ENCODE peak calls at places on chromosomes 13 and 19, in four cellular contexts. One of them, this sample, is unnamed.

GRCh38 chr19:4007836-4008539 is 452 bp downstream of the PIAS4 start:
- DNase-seq in iPS DF 6.9: no peak
- DNase-seq in A549: no peak
- DNase-seq in endodermal cell: peak; percentile 65
- DNase-seq in this sample: no peak

GRCh38 chr13:35826626-35827254 is 304.4 kb downstream of the DCLK1 start:
- DNase-seq in iPS DF 6.9: peak; percentile 18
- DNase-seq in endodermal cell: peak; percentile 79
- DNase-seq in A549: no peak
- DNase-seq in this sample: no peak

GRCh38 chr19:28466107-28467045 is 746.6 kb downstream of the UQCRFS1 start:
- DNase-seq in iPS DF 6.9: no peak
- DNase-seq in A549: peak; percentile 41
- DNase-seq in endodermal cell: peak; percentile 90
- DNase-seq in this sample: peak; percentile 30

GRCh38 chr19:27892500-27892899 is 1320.5 kb downstream of the UQCRFS1 start:
- DNase-seq in A549: no peak
- DNase-seq in iPS DF 6.9: no peak
- DNase-seq in endodermal cell: no peak
- DNase-seq in this sample: no peak

GRCh38 chr19:46076951-46077814 is 36.4 kb upstream of the IGFL4 start:
- DNase-seq in iPS DF 6.9: peak; percentile 78
- DNase-seq in endodermal cell: peak; percentile 94
- DNase-seq in A549: peak; percentile 95
- DNase-seq in this sample: peak; percentile 12

GRCh38 chr13:46469064-46469463 is 82.0 kb upstream of the RUBCNL start:
- DNase-seq in A549: no peak
- DNase-seq in endodermal cell: no peak
- DNase-seq in iPS DF 6.9: no peak
- DNase-seq in this sample: no peak

GRCh38 chr19:5170329-5170745 is 170.3 kb downstream of the PTPRS start:
- DNase-seq in endodermal cell: peak; percentile 87
- DNase-seq in iPS DF 6.9: no peak
- DNase-seq in A549: no peak
- DNase-seq in this sample: peak; percentile 77

GRCh38 chr19:47230921-47231214 is at the start of gene BBC3:
- DNase-seq in A549: no peak
- DNase-seq in endodermal cell: no peak
- DNase-seq in iPS DF 6.9: no peak
- DNase-seq in this sample: no peak

GRCh38 chr19:1619703-1620102 is 14.4 kb upstream of the UQCR11 start:
- DNase-seq in A549: no peak
- DNase-seq in endodermal cell: no peak
- DNase-seq in iPS DF 6.9: no peak
- DNase-seq in this sample: no peak
- H3K4me1 ChIP-seq in A549: no peaks in the 10 kb centered on the region
- H3K4me1 ChIP-seq in endodermal cell: no peaks in the 10 kb centered on the region
- H3K4me1 ChIP-seq in iPS DF 6.9: no peaks in the 10 kb centered on the region
- H3K4me1 ChIP-seq in this sample: no peaks in the 10 kb centered on the region

GRCh38 chr13:103542648-103543047 is 476.4 kb upstream of the SLC10A2 start:
- DNase-seq in iPS DF 6.9: no peak
- DNase-seq in A549: no peak
- DNase-seq in endodermal cell: no peak
- DNase-seq in this sample: no peak
- H3K4me1 ChIP-seq in iPS DF 6.9: no peaks in the 10 kb centered on the region
- H3K4me1 ChIP-seq in A549: no peaks in the 10 kb centered on the region
- H3K4me1 ChIP-seq in endodermal cell: no peaks in the 10 kb centered on the region
- H3K4me1 ChIP-seq in this sample: no peaks in the 10 kb centered on the region

GRCh38 chr19:8184274-8184673 is 24.9 kb upstream of the CERS4 start:
- DNase-seq in endodermal cell: no peak
- DNase-seq in A549: no peak
- DNase-seq in iPS DF 6.9: no peak
- DNase-seq in this sample: no peak
- H3K4me1 ChIP-seq in endodermal cell: no peaks in the 10 kb centered on the region
- H3K4me1 ChIP-seq in A549: peaks cover 2% of the 10 kb centered on the region
- H3K4me1 ChIP-seq in iPS DF 6.9: no peaks in the 10 kb centered on the region
- H3K4me1 ChIP-seq in this sample: no peaks in the 10 kb centered on the region

GRCh38 chr19:41299755-41300089 is 10.2 kb upstream of the CCDC97 start:
- DNase-seq in A549: no peak
- DNase-seq in endodermal cell: no peak
- DNase-seq in iPS DF 6.9: no peak
- DNase-seq in this sample: no peak
- H3K4me1 ChIP-seq in A549: no peaks in the 10 kb centered on the region
- H3K4me1 ChIP-seq in endodermal cell: peaks cover 7% of the 10 kb centered on the region
- H3K4me1 ChIP-seq in iPS DF 6.9: no peaks in the 10 kb centered on the region
- H3K4me1 ChIP-seq in this sample: peaks cover 54% of the 10 kb centered on the region

GRCh38 chr13:113851826-113852535 is 11.9 kb downstream of the GAS6 start:
- DNase-seq in A549: no peak
- DNase-seq in iPS DF 6.9: no peak
- DNase-seq in endodermal cell: peak; percentile 24
- DNase-seq in this sample: no peak
- H3K4me1 ChIP-seq in A549: peaks cover 6% of the 10 kb centered on the region
- H3K4me1 ChIP-seq in iPS DF 6.9: no peaks in the 10 kb centered on the region
- H3K4me1 ChIP-seq in endodermal cell: no peaks in the 10 kb centered on the region
- H3K4me1 ChIP-seq in this sample: peaks cover 77% of the 10 kb centered on the region

GRCh38 chr19:8358948-8359347 is 5.0 kb upstream of the ANGPTL4 start:
- DNase-seq in endodermal cell: no peak
- DNase-seq in A549: no peak
- DNase-seq in iPS DF 6.9: no peak
- DNase-seq in this sample: no peak

GRCh38 chr19:8360196-8360595 is 3.8 kb upstream of the ANGPTL4 start:
- DNase-seq in iPS DF 6.9: no peak
- DNase-seq in endodermal cell: no peak
- DNase-seq in A549: no peak
- DNase-seq in this sample: no peak

GRCh38 chr19:8366121-8366581 is 2.2 kb downstream of the ANGPTL4 start:
- DNase-seq in endodermal cell: no peak
- DNase-seq in iPS DF 6.9: no peak
- DNase-seq in A549: no peak
- DNase-seq in this sample: no peak

GRCh38 chr19:8363803-8364771 is at the start of gene ANGPTL4:
- DNase-seq in A549: peak; percentile 69
- DNase-seq in iPS DF 6.9: no peak
- DNase-seq in endodermal cell: peak; percentile 87
- DNase-seq in this sample: peak; percentile 67

DNA sequence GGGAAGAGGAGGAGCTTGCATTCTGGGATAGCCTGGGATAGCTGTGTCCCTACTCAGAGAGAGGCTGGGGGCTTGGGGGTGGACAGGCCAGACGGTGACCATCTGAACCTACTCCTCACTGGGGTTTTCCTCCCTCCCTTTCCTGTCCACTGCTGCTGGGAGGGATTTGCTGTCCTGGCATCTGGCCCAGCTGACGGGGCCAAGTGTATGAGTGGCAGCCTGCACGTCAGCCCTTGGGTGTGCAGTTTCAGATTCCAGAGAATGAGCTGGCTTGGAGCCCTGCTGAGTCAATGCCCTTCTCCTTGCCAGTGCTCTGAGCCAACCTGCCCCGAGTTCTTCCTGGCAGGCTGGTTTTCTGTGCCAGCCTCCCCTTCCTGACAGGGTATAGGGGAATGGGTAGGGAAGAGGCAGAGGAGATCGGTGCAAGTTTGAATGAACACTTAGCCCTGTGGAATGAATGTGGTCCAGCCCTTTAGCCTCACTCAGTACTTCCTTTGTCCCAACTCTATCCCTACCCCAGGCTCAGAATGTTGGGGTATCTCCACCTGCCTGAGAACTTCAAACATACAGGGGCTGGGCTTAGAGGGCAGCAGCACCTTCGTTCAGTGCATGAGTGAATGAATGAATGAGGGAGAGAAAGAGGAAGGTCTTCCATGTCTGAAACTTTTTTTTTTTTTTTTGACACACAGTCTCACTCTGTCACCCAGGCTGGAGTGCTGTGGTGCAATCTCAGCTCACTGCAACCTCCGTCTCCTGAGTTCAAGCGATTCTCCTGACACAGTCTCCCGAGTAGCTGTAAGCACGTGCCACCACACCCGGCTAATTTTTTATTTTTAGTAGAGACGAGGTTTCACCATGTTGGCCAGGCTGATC is 1.8 kb upstream of the ANGPTL4 start:
- DNase-seq in endodermal cell: no peak
- DNase-seq in iPS DF 6.9: no peak
- DNase-seq in A549: peak; percentile 76
- DNase-seq in this sample: peak; percentile 94
- H3K4me1 ChIP-seq in endodermal cell: peaks cover 7% of the 10 kb centered on the region
- H3K4me1 ChIP-seq in iPS DF 6.9: peaks cover 8% of the 10 kb centered on the region
- H3K4me1 ChIP-seq in A549: peaks cover 51% of the 10 kb centered on the region
- H3K4me1 ChIP-seq in this sample: peaks cover 26% of the 10 kb centered on the region

GRCh38 chr13:40600145-40600751 is 66.2 kb downstream of the FOXO1 start:
- DNase-seq in endodermal cell: no peak
- DNase-seq in A549: no peak
- DNase-seq in iPS DF 6.9: no peak
- DNase-seq in this sample: no peak

GRCh38 chr13:40609972-40610726 is 56.3 kb downstream of the FOXO1 start:
- DNase-seq in endodermal cell: no peak
- DNase-seq in iPS DF 6.9: no peak
- DNase-seq in A549: no peak
- DNase-seq in this sample: no peak

GRCh38 chr13:40604135-40604534 is 62.3 kb downstream of the FOXO1 start:
- DNase-seq in A549: no peak
- DNase-seq in iPS DF 6.9: no peak
- DNase-seq in endodermal cell: no peak
- DNase-seq in this sample: no peak

GRCh38 chr13:40608308-40608707 is 58.1 kb downstream of the FOXO1 start:
- DNase-seq in A549: no peak
- DNase-seq in iPS DF 6.9: no peak
- DNase-seq in endodermal cell: no peak
- DNase-seq in this sample: no peak

DNA sequence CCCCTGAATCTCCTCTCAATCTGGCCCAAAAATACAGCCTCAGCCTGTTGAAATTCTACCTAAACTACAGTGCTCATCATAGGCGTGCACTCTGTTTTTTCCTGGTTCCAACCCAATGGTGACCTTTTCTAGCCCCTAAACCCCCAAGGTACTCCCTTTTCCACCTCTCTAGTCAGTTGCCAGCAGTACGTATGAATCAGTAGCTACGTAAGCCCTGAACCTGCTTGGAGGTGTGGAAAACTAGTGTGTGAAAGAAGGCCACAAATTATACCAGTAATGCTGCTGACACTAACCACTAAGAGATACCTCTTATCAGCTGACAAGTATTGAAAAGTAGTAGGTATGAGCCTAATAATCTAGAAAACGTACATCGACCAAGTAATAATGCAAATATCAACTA is 60.9 kb downstream of the FOXO1 start:
- DNase-seq in A549: no peak
- DNase-seq in endodermal cell: no peak
- DNase-seq in iPS DF 6.9: no peak
- DNase-seq in this sample: no peak
- H3K4me1 ChIP-seq in A549: no peaks in the 10 kb centered on the region
- H3K4me1 ChIP-seq in endodermal cell: peaks cover 3% of the 10 kb centered on the region
- H3K4me1 ChIP-seq in iPS DF 6.9: peaks cover 6% of the 10 kb centered on the region
- H3K4me1 ChIP-seq in this sample: peaks cover 8% of the 10 kb centered on the region

GRCh38 chr13:111175372-111175771 is 60.3 kb downstream of the ARHGEF7 start:
- DNase-seq in A549: no peak
- DNase-seq in iPS DF 6.9: no peak
- DNase-seq in endodermal cell: no peak
- DNase-seq in this sample: no peak

GRCh38 chr13:111174377-111174776 is 59.3 kb downstream of the ARHGEF7 start:
- DNase-seq in iPS DF 6.9: no peak
- DNase-seq in A549: no peak
- DNase-seq in endodermal cell: no peak
- DNase-seq in this sample: no peak

GRCh38 chr13:111177081-111177711 is 62.1 kb downstream of the ARHGEF7 start:
- DNase-seq in iPS DF 6.9: no peak
- DNase-seq in endodermal cell: no peak
- DNase-seq in A549: no peak
- DNase-seq in this sample: peak; percentile 87

GRCh38 chr13:111176421-111176820 is 61.3 kb downstream of the ARHGEF7 start:
- DNase-seq in A549: no peak
- DNase-seq in iPS DF 6.9: no peak
- DNase-seq in endodermal cell: no peak
- DNase-seq in this sample: no peak

GRCh38 chr13:111175948-111176347 is 60.8 kb downstream of the ARHGEF7 start:
- DNase-seq in endodermal cell: no peak
- DNase-seq in A549: no peak
- DNase-seq in iPS DF 6.9: no peak
- DNase-seq in this sample: no peak
- H3K4me1 ChIP-seq in endodermal cell: no peaks in the 10 kb centered on the region
- H3K4me1 ChIP-seq in A549: no peaks in the 10 kb centered on the region
- H3K4me1 ChIP-seq in iPS DF 6.9: peaks cover 1% of the 10 kb centered on the region
- H3K4me1 ChIP-seq in this sample: peaks cover 57% of the 10 kb centered on the region

GRCh38 chr19:19448238-19448544 is 42.7 kb downstream of the GATAD2A start:
- DNase-seq in endodermal cell: no peak
- DNase-seq in iPS DF 6.9: no peak
- DNase-seq in A549: no peak
- DNase-seq in this sample: no peak
- H3K4me1 ChIP-seq in endodermal cell: no peaks in the 10 kb centered on the region
- H3K4me1 ChIP-seq in iPS DF 6.9: peaks cover 9% of the 10 kb centered on the region
- H3K4me1 ChIP-seq in A549: no peaks in the 10 kb centered on the region
- H3K4me1 ChIP-seq in this sample: peaks cover 43% of the 10 kb centered on the region

This sample was measured in heart left ventricle.